ENCODE peak calls at places on chromosomes 3 and 15, in five cellular contexts. G, W, N, P and L are unnamed samples. For H3K4me1 and H3K36me3, the result is how much of the 10 kb centered on the place peaks cover.

GRCh38 chr15:95875141-95875643 is 455.3 kb upstream of the NR2F2 start:
- DNase-seq in G (no peak), W (no peak), N (no peak), P (no peak), L (peak)

GRCh38 chr3:136018876-136019275 is 53.3 kb downstream of the PPP2R3A start:
- DNase-seq in G (no peak), W (no peak), N (peak), P (no peak), L (no peak)

GRCh38 chr3:25441234-25441856 is 13.3 kb downstream of the RARB start:
- DNase-seq in G (no peak), W (no peak), N (peak), P (peak), L (no peak)

GRCh38 chr3:130258532-130258952 is 86.9 kb upstream of the COL6A5 start:
- DNase-seq in G (no peak), W (peak), N (no peak), P (no peak), L (no peak)

GRCh38 chr15:81011593-81011992 is 10.9 kb downstream of the TLNRD1 start:
- DNase-seq in G (no peak), W (no peak), N (no peak), P (no peak), L (no peak)

GRCh38 chr15:29712149-29712885 is 110.0 kb downstream of the TJP1 start:
- DNase-seq in G (no peak), W (no peak), N (no peak), P (no peak), L (no peak)

GRCh38 chr15:95208988-95209387 is 977.6 kb downstream of the MCTP2 start:
- DNase-seq in G (no peak), W (no peak), N (no peak), P (no peak), L (no peak)

GRCh38 chr3:153210116-153210515 is 48.1 kb downstream of the RAP2B start:
- DNase-seq in G (no peak), W (no peak), N (peak), P (peak), L (peak)

GRCh38 chr3:112297714-112298113 is 3.7 kb upstream of the SLC9C1 start:
- DNase-seq in G (no peak), W (no peak), N (no peak), P (no peak), L (peak)

GRCh38 chr3:14505001-14505802 is 34.9 kb downstream of the GRIP2 start:
- DNase-seq in G (no peak), W (no peak), N (no peak), P (peak), L (no peak)

GRCh38 chr3:129605593-129606521 is 619 bp downstream of the PLXND1 start:
- DNase-seq in G (peak), W (peak), N (peak), P (peak), L (peak)

GRCh38 chr3:73765878-73766564 is 141.3 kb upstream of the PDZRN3 start:
- DNase-seq in G (no peak), W (no peak), N (no peak), P (no peak), L (no peak)

GRCh38 chr3:17023006-17023664 is 138.4 kb downstream of the PLCL2 start:
- DNase-seq in G (peak), W (no peak), N (no peak), P (no peak), L (no peak)

GRCh38 chr3:19885468-19885867 is 48.5 kb downstream of the EFHB start:
- DNase-seq in G (no peak), W (no peak), N (peak), P (no peak), L (no peak)

GRCh38 chr3:38016410-38016809 is 13.0 kb downstream of the PLCD1 start:
- DNase-seq in G (no peak), W (no peak), N (no peak), P (no peak), L (no peak)

GRCh38 chr3:10443272-10443671 is 62.1 kb downstream of the ATP2B2 start:
- DNase-seq in G (no peak), W (no peak), N (no peak), P (no peak), L (no peak)

GRCh38 chr3:60536420-60536819 is 714.8 kb downstream of the FHIT start:
- DNase-seq in G (no peak), W (no peak), N (no peak), P (no peak), L (no peak)

GRCh38 chr15:49135893-49136292 is 19.5 kb downstream of the COPS2 start:
- DNase-seq in G (no peak), W (no peak), N (no peak), P (no peak), L (no peak)

GRCh38 chr3:175731543-175731942 is 872.4 kb downstream of the NAALADL2 start:
- DNase-seq in G (no peak), W (no peak), N (no peak), P (no peak), L (no peak)

GRCh38 chr15:40244961-40245523 is 6.2 kb downstream of the PAK6 start:
- DNase-seq in G (no peak), W (no peak), N (peak), P (peak), L (no peak)

GRCh38 chr3:110903771-110904532 is 167.7 kb upstream of the NECTIN3 start:
- DNase-seq in G (no peak), W (no peak), N (no peak), P (no peak), L (no peak)

GRCh38 chr3:27254896-27255295 is 114.3 kb downstream of the NEK10 start:
- DNase-seq in G (no peak), W (no peak), N (no peak), P (no peak), L (no peak)
- H3K4me1 ChIP-seq in G (under half), W (under half), N (under half), P (under half), L (under half)

GRCh38 chr15:74595271-74595670 is 20.4 kb upstream of the CLK3 start:
- DNase-seq in G (no peak), W (no peak), N (no peak), P (no peak), L (no peak)
- H3K4me3 ChIP-seq in G (no peak), W (no peak), N (no peak), P (no peak), L (no peak)

DNA sequence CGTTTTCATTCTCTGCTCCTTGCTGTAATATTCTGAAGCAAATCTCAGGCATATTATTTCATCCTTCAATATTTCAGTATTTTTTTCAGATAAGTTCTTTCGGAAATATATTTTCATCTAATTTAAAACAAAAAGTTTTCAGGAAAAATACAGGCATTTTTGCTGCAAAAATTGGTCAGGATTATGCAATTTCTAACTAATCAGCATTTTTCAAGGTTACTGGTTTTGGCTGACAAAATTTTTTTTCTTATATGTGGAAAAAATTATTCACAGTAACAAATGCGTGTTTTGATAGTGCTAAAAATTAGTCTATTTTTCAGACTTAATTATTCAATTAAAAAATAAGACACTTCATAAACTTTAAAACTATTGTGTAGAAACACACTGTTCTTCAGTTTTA is 31.4 kb downstream of the FNDC3B start:
- DNase-seq in G (no peak), W (no peak), N (no peak), P (no peak), L (no peak)
- H3K36me3 ChIP-seq in G (under half), W (under half), N (under half), P (half or more), L (under half)

GRCh38 chr15:101207867-101208288 is 44.0 kb downstream of the CHSY1 start:
- DNase-seq in G (no peak), W (no peak), N (no peak), P (no peak), L (no peak)
- H3K4me1 ChIP-seq in G (under half), W (under half), N (under half), P (under half), L (under half)